ENCODE peak calls at places on chromosomes 11 and 22, in five cellular contexts. A, D, P, O and B are unnamed samples.

GRCh38 chr22:46070722-46071450 is 79.4 kb upstream of the PPARA start:
- DNase-seq in A (peak; percentile 66), D (no peak), P (peak; percentile 77), O (peak; percentile 43), B (no peak)

GRCh38 chr22:28414017-28414416 is 265.6 kb downstream of the TTC28 start:
- DNase-seq in A (no peak), D (no peak), P (no peak), O (no peak), B (no peak)

GRCh38 chr11:128574576-128575011 is 12.8 kb downstream of the ETS1 start:
- DNase-seq in A (no peak), D (no peak), P (peak; percentile 44), O (peak; percentile 63), B (no peak)

GRCh38 chr11:37500425-37500824 is 902.4 kb upstream of the RAG2 start:
- DNase-seq in A (no peak), D (no peak), P (no peak), O (no peak), B (no peak)

GRCh38 chr11:119602745-119603373 is 126.1 kb downstream of the NECTIN1 start:
- DNase-seq in A (no peak), D (no peak), P (no peak), O (no peak), B (no peak)

GRCh38 chr11:133081020-133081419 is 451.3 kb downstream of the OPCML start:
- DNase-seq in A (no peak), D (no peak), P (no peak), O (no peak), B (no peak)

GRCh38 chr22:35313311-35314121 is 13.8 kb downstream of the TOM1 start:
- DNase-seq in A (peak; percentile 25), D (peak; percentile 69), P (no peak), O (peak; percentile 97), B (peak; percentile 16)

GRCh38 chr11:68266121-68266891 is 5.5 kb downstream of the C11orf24 start:
- DNase-seq in A (no peak), D (no peak), P (no peak), O (no peak), B (no peak)

GRCh38 chr11:3154001-3154599 is 11.0 kb downstream of the OSBPL5 start:
- DNase-seq in A (no peak), D (no peak), P (peak; percentile 92), O (no peak), B (no peak)